ENCODE peak calls at places on chromosomes 1 and 21, in ten cellular contexts. P, V, E, C, L, W, M, H, K and B are unnamed samples.

GRCh38 chr1:13699936-13700520 is at the start of gene PRDM2:
- DNase-seq in P (peak; percentile 49), V (peak; percentile 55), E (no peak), C (peak; percentile 41), L (peak; percentile 54), W (peak; percentile 37), M (peak; percentile 57), H (peak; percentile 24), K (peak; percentile 73), B (peak; percentile 26)

GRCh38 chr1:94729287-94729686 is 90.9 kb upstream of the SLC44A3 start:
- DNase-seq in P (no peak), V (no peak), E (no peak), C (no peak), L (no peak), W (no peak), M (no peak), H (no peak), K (no peak), B (peak; percentile 97)

GRCh38 chr21:35111531-35111930 is 62.4 kb upstream of the RUNX1 start:
- DNase-seq in P (no peak), V (no peak), E (no peak), C (no peak), L (no peak), W (no peak), M (no peak), H (no peak), K (no peak), B (no peak)

GRCh38 chr1:179129702-179130473 is 48.0 kb downstream of the TOR3A start:
- DNase-seq in P (no peak), V (peak; percentile 51), E (no peak), C (no peak), L (no peak), W (peak; percentile 22), M (no peak), H (no peak), K (no peak), B (peak; percentile 38)

GRCh38 chr1:180101411-180101810 is 53.3 kb upstream of the QSOX1 start:
- DNase-seq in P (no peak), V (no peak), E (no peak), C (no peak), L (no peak), W (no peak), M (no peak), H (no peak), K (no peak), B (no peak)

GRCh38 chr1:15833069-15833679 is 14.3 kb upstream of the SPEN start:
- DNase-seq in P (no peak), V (peak; percentile 89), E (peak; percentile 83), C (peak; percentile 27), L (no peak), W (peak; percentile 70), M (peak; percentile 37), H (no peak), K (no peak), B (no peak)

GRCh38 chr1:150553392-150554085 is 4.3 kb downstream of the ADAMTSL4 start:
- DNase-seq in P (no peak), V (no peak), E (no peak), C (no peak), L (no peak), W (no peak), M (no peak), H (no peak), K (no peak), B (no peak)

GRCh38 chr1:103945774-103946173 is 196.1 kb downstream of the AMY1C start:
- DNase-seq in P (no peak), V (no peak), E (no peak), C (no peak), L (no peak), W (no peak), M (no peak), H (no peak), K (no peak), B (no peak)

GRCh38 chr1:200075938-200076546 is 48.5 kb downstream of the NR5A2 start:
- DNase-seq in P (no peak), V (peak; percentile 51), E (peak; percentile 76), C (no peak), L (no peak), W (peak; percentile 75), M (no peak), H (no peak), K (no peak), B (peak; percentile 87)

GRCh38 chr1:205229399-205229861 is 1.7 kb downstream of the TMCC2 start:
- DNase-seq in P (peak; percentile 52), V (peak; percentile 47), E (peak; percentile 62), C (peak; percentile 51), L (peak; percentile 85), W (peak; percentile 81), M (peak; percentile 66), H (peak; percentile 32), K (peak; percentile 92), B (peak; percentile 59)